ENCODE peak calls at places on chromosomes 13 and 19, in four cellular contexts. F is NCI-H2107, K is memory B cell, U is fibroblast of mammary gland. E is an unnamed sample.

GRCh38 chr13:77752512-77753069 is 55.1 kb downstream of the SLAIN1 start:
- DNase-seq in U (no peak), K (no peak), F (no peak), E (no peak)

GRCh38 chr19:18304496-18305312 is 18.2 kb downstream of the LSM4 start:
- DNase-seq in U (peak; percentile 86), F (peak; percentile 43), K (peak; percentile 73), E (peak; percentile 88)

GRCh38 chr19:16626796-16627193 is 1.2 kb downstream of the MED26 start:
- DNase-seq in U (peak; percentile 11), F (no peak), K (no peak), E (no peak)

GRCh38 chr13:44140146-44140545 is 233.5 kb upstream of the SERP2 start:
- DNase-seq in F (peak; percentile 42), K (no peak), U (no peak), E (no peak)

GRCh38 chr19:2245273-2245672 is 3.9 kb upstream of the AMH start:
- DNase-seq in K (no peak), U (no peak), F (no peak), E (no peak)

GRCh38 chr19:41889896-41890295 is 6.9 kb downstream of the ARHGEF1 start:
- DNase-seq in U (no peak), F (no peak), K (no peak), E (no peak)

GRCh38 chr13:21355304-21355703 is 103.8 kb downstream of the ZDHHC20 start:
- DNase-seq in U (no peak), F (no peak), K (no peak), E (no peak)

GRCh38 chr13:109655206-109655600 is 131.2 kb downstream of the IRS2 start:
- DNase-seq in F (no peak), K (no peak), U (peak; percentile 87), E (no peak)

GRCh38 chr13:95237310-95237870 is 63.9 kb downstream of the ABCC4 start:
- DNase-seq in F (no peak), K (no peak), U (no peak), E (no peak)

GRCh38 chr13:62407871-62408270 is 992.2 kb upstream of the PCDH20 start:
- DNase-seq in K (no peak), U (no peak), F (no peak), E (no peak)

GRCh38 chr13:98470920-98471319 is 106.0 kb downstream of the STK24 start:
- DNase-seq in F (no peak), U (no peak), K (no peak), E (no peak)

GRCh38 chr19:10295847-10296591 is 6.3 kb downstream of the ICAM5 start:
- DNase-seq in U (no peak), K (no peak), F (no peak), E (no peak)

GRCh38 chr19:3152431-3152780 is 16.6 kb downstream of the GNA15 start:
- DNase-seq in F (no peak), K (no peak), U (no peak), E (no peak)

GRCh38 chr19:32269831-32270230 is 75.6 kb upstream of the ZNF507 start:
- DNase-seq in K (no peak), F (no peak), U (no peak), E (no peak)

GRCh38 chr19:3494559-3494958 is 5.9 kb downstream of the DOHH start:
- DNase-seq in U (no peak), K (no peak), F (peak; percentile 87), E (no peak)

GRCh38 chr13:50236898-50237318 is 221.7 kb downstream of the KCNRG start:
- DNase-seq in F (no peak), K (peak; percentile 38), U (peak; percentile 45), E (no peak)

GRCh38 chr19:35240322-35240721 is 8.5 kb upstream of the LSR start:
- DNase-seq in F (no peak), U (no peak), K (no peak), E (no peak)

GRCh38 chr19:36032251-36033104 is at the start of gene CLIP3:
- DNase-seq in F (peak; percentile 52), U (peak; percentile 51), K (no peak), E (no peak)

GRCh38 chr19:3708207-3708931 is at the start of gene TJP3:
- DNase-seq in F (no peak), U (no peak), K (no peak), E (peak; percentile 91)

GRCh38 chr19:53808710-53809125 is 15.4 kb downstream of the NLRP12 start:
- DNase-seq in K (no peak), U (peak; percentile 62), F (no peak), E (no peak)

GRCh38 chr19:55212447-55212846 is 3.1 kb upstream of the PTPRH start:
- DNase-seq in F (no peak), U (no peak), K (no peak), E (no peak)

GRCh38 chr19:56595548-56595899 is 422 bp downstream of the ZNF71 start:
- DNase-seq in U (peak; percentile 17), K (no peak), F (no peak), E (no peak)

GRCh38 chr19:3743486-3743885 is 18.0 kb downstream of the APBA3 start:
- DNase-seq in K (no peak), U (peak; percentile 18), F (no peak), E (no peak)

GRCh38 chr19:42596391-42597071 is 1.8 kb upstream of the CEACAM8 start:
- DNase-seq in F (no peak), K (peak; percentile 50), U (peak; percentile 5), E (no peak)

GRCh38 chr13:113864303-113864890 is 521 bp upstream of the GAS6 start:
- DNase-seq in U (no peak), K (no peak), F (no peak), E (peak; percentile 32)